ENCODE peak calls at places on chromosomes 12 and 14, in five cellular contexts. One of them, this sample, is unnamed.

GRCh38 chr12:15590180-15590826 is 198.9 kb downstream of the EPS8 start:
- DNase-seq in GM12878: peak
- DNase-seq in K562: peak
- DNase-seq in SK-N-SH: peak
- DNase-seq in GM12891: peak
- DNase-seq in this sample: peak

GRCh38 chr12:94941440-94941862 is 62.0 kb downstream of the NDUFA12 start:
- DNase-seq in K562: peak
- DNase-seq in SK-N-SH: peak
- DNase-seq in GM12891: no peak
- DNase-seq in GM12878: no peak
- DNase-seq in this sample: no peak

GRCh38 chr14:68544150-68544892 is 248.5 kb downstream of the ZFP36L1 start:
- DNase-seq in SK-N-SH: no peak
- DNase-seq in GM12878: no peak
- DNase-seq in K562: no peak
- DNase-seq in GM12891: no peak
- DNase-seq in this sample: no peak

GRCh38 chr12:120703311-120703942 is 6.8 kb upstream of the UNC119B start:
- DNase-seq in GM12891: no peak
- DNase-seq in GM12878: no peak
- DNase-seq in SK-N-SH: no peak
- DNase-seq in K562: no peak
- DNase-seq in this sample: no peak

GRCh38 chr12:89789862-89790261 is 81.2 kb upstream of the ATP2B1 start:
- DNase-seq in GM12878: peak
- DNase-seq in SK-N-SH: no peak
- DNase-seq in K562: no peak
- DNase-seq in GM12891: no peak
- DNase-seq in this sample: no peak

GRCh38 chr14:89214221-89214965 is 202.6 kb downstream of the FOXN3 start:
- DNase-seq in GM12891: no peak
- DNase-seq in K562: no peak
- DNase-seq in GM12878: no peak
- DNase-seq in SK-N-SH: peak
- DNase-seq in this sample: no peak

GRCh38 chr14:71555654-71556559 is 376.3 kb upstream of the RGS6 start:
- DNase-seq in GM12878: peak
- DNase-seq in SK-N-SH: no peak
- DNase-seq in GM12891: no peak
- DNase-seq in K562: no peak
- DNase-seq in this sample: peak

GRCh38 chr14:56422703-56423213 is 156.8 kb upstream of the TMEM260 start:
- DNase-seq in SK-N-SH: peak
- DNase-seq in GM12891: no peak
- DNase-seq in GM12878: no peak
- DNase-seq in K562: no peak
- DNase-seq in this sample: no peak

GRCh38 chr12:6950401-6950801 is 755 bp upstream of the PTPN6 start:
- DNase-seq in SK-N-SH: peak
- DNase-seq in GM12891: no peak
- DNase-seq in GM12878: no peak
- DNase-seq in K562: no peak
- DNase-seq in this sample: no peak

GRCh38 chr12:51521554-51522276 is 69.3 kb upstream of the SCN8A start:
- DNase-seq in GM12891: no peak
- DNase-seq in GM12878: no peak
- DNase-seq in K562: no peak
- DNase-seq in SK-N-SH: no peak
- DNase-seq in this sample: no peak

GRCh38 chr12:25705256-25705655 is 152.2 kb upstream of the LMNTD1 start:
- DNase-seq in K562: no peak
- DNase-seq in SK-N-SH: no peak
- DNase-seq in GM12878: no peak
- DNase-seq in GM12891: no peak
- DNase-seq in this sample: no peak

GRCh38 chr12:8088574-8088973 is 6.5 kb downstream of the NECAP1 start:
- DNase-seq in SK-N-SH: no peak
- DNase-seq in GM12878: no peak
- DNase-seq in GM12891: peak
- DNase-seq in K562: no peak
- DNase-seq in this sample: peak

GRCh38 chr14:35117112-35117511 is 4.7 kb downstream of the PPP2R3C start:
- DNase-seq in GM12891: no peak
- DNase-seq in K562: no peak
- DNase-seq in SK-N-SH: no peak
- DNase-seq in GM12878: no peak
- DNase-seq in this sample: no peak

GRCh38 chr12:57517187-57517586 is 3.1 kb downstream of the DDIT3 start:
- DNase-seq in GM12878: no peak
- DNase-seq in SK-N-SH: no peak
- DNase-seq in GM12891: no peak
- DNase-seq in K562: no peak
- DNase-seq in this sample: no peak

GRCh38 chr12:94570161-94570560 is 80.2 kb downstream of the TMCC3 start:
- DNase-seq in K562: no peak
- DNase-seq in SK-N-SH: no peak
- DNase-seq in GM12891: no peak
- DNase-seq in GM12878: no peak
- DNase-seq in this sample: no peak

GRCh38 chr14:104393898-104394605 is 185.5 kb upstream of the C14orf180 start:
- DNase-seq in SK-N-SH: peak
- DNase-seq in GM12878: no peak
- DNase-seq in GM12891: no peak
- DNase-seq in K562: no peak
- DNase-seq in this sample: no peak

GRCh38 chr14:90632868-90633267 is 183.4 kb downstream of the TTC7B start:
- DNase-seq in GM12878: no peak
- DNase-seq in K562: no peak
- DNase-seq in SK-N-SH: no peak
- DNase-seq in GM12891: no peak
- DNase-seq in this sample: no peak

GRCh38 chr12:8993827-8994226 is 4.5 kb downstream of the KLRG1 start:
- DNase-seq in GM12891: no peak
- DNase-seq in SK-N-SH: no peak
- DNase-seq in GM12878: no peak
- DNase-seq in K562: no peak
- DNase-seq in this sample: no peak

GRCh38 chr14:59969319-59969718 is 49.4 kb downstream of the LRRC9 start:
- DNase-seq in GM12891: no peak
- DNase-seq in K562: no peak
- DNase-seq in GM12878: no peak
- DNase-seq in SK-N-SH: no peak
- DNase-seq in this sample: no peak

GRCh38 chr12:124543591-124544310 is 23.7 kb downstream of the NCOR2 start:
- DNase-seq in GM12878: no peak
- DNase-seq in K562: no peak
- DNase-seq in SK-N-SH: peak
- DNase-seq in GM12891: no peak
- DNase-seq in this sample: no peak

GRCh38 chr12:99706736-99707473 is 59.4 kb downstream of the GARIN6 start:
- DNase-seq in SK-N-SH: no peak
- DNase-seq in GM12878: no peak
- DNase-seq in GM12891: no peak
- DNase-seq in K562: no peak
- DNase-seq in this sample: no peak
- TF ChIP-seq TAF1 in SK-N-SH: no peak
- TF ChIP-seq TAF1 in GM12878: no peak
- TF ChIP-seq TAF1 in GM12891: no peak
- TF ChIP-seq TAF1 in K562: no peak
- TF ChIP-seq TAF1 in this sample: no peak

GRCh38 chr12:42235426-42235825 is 2.6 kb downstream of the YAF2 start:
- DNase-seq in GM12891: no peak
- DNase-seq in K562: no peak
- DNase-seq in SK-N-SH: no peak
- DNase-seq in GM12878: no peak
- DNase-seq in this sample: no peak

GRCh38 chr12:42237853-42238239 is 202 bp downstream of the YAF2 start:
- DNase-seq in GM12891: no peak
- DNase-seq in SK-N-SH: no peak
- DNase-seq in GM12878: no peak
- DNase-seq in K562: no peak
- DNase-seq in this sample: peak

GRCh38 chr12:42236017-42236416 is 2.0 kb downstream of the YAF2 start:
- DNase-seq in GM12891: no peak
- DNase-seq in K562: no peak
- DNase-seq in SK-N-SH: no peak
- DNase-seq in GM12878: no peak
- DNase-seq in this sample: no peak

GRCh38 chr12:42238240-42239140 is at the start of gene YAF2:
- DNase-seq in GM12891: peak
- DNase-seq in K562: peak
- DNase-seq in SK-N-SH: peak
- DNase-seq in GM12878: peak
- DNase-seq in this sample: peak

DNA sequence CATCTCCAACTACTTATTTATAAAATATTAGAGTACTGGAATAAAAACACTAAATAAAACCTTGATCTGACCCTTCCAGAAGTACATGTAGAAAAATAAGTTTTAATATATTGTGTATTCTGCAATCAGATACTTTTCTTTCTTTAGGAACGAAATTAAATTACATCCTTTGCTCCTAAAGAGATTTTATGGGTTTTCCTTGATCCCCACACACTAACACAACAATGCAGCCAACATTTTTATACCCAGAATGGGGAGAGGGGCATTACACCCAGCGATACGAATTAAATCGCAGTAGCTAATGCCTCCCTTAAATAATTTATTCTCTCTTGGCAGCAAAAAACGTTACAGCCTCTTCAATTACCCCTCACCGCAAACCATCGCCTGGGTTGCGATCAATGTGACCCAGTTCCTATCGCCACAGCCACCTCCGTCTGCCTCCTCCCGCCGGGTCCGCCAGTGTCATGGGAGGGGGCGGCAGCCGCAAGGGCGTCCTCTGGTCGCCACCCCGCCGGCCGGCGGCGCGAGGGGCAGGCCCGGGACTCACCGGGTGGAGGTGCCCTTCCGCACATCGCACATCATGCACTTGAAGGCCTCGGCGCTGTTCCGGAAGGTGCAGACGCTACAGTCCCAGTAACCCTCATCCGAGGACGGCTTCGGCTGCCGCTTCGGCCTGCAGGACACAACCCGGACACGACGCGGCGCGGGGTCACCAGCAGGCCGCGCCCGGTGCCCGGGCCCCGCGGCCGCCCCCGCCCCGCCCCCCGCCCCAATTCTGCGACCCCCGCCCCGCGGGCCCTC is 796 bp downstream of the YAF2 start:
- DNase-seq in K562: peak
- DNase-seq in SK-N-SH: peak
- DNase-seq in GM12891: peak
- DNase-seq in GM12878: peak
- DNase-seq in this sample: peak
- TF ChIP-seq POLR2AphosphoS5 in K562: peak
- TF ChIP-seq POLR2AphosphoS5 in SK-N-SH: no peak
- TF ChIP-seq POLR2AphosphoS5 in GM12891: peak
- TF ChIP-seq POLR2AphosphoS5 in GM12878: peak
- TF ChIP-seq POLR2AphosphoS5 in this sample: peak

GRCh38 chr12:49109631-49110172 is 945 bp downstream of the LMBR1L start:
- DNase-seq in K562: no peak
- DNase-seq in GM12891: no peak
- DNase-seq in SK-N-SH: peak
- DNase-seq in GM12878: no peak
- DNase-seq in this sample: no peak
- TF ChIP-seq TAF1 in K562: no peak
- TF ChIP-seq TAF1 in GM12891: no peak
- TF ChIP-seq TAF1 in SK-N-SH: no peak
- TF ChIP-seq TAF1 in GM12878: no peak
- TF ChIP-seq TAF1 in this sample: no peak

GRCh38 chr14:75439989-75440388 is 12.2 kb downstream of the JDP2 start:
- DNase-seq in K562: no peak
- DNase-seq in SK-N-SH: no peak
- DNase-seq in GM12891: no peak
- DNase-seq in GM12878: no peak
- DNase-seq in this sample: no peak

GRCh38 chr14:75441731-75442130 is 13.9 kb downstream of the JDP2 start:
- DNase-seq in GM12891: no peak
- DNase-seq in GM12878: no peak
- DNase-seq in SK-N-SH: no peak
- DNase-seq in K562: peak
- DNase-seq in this sample: no peak

GRCh38 chr14:75442166-75442565 is 14.3 kb downstream of the JDP2 start:
- DNase-seq in GM12878: no peak
- DNase-seq in SK-N-SH: no peak
- DNase-seq in GM12891: no peak
- DNase-seq in K562: no peak
- DNase-seq in this sample: no peak

GRCh38 chr14:75442642-75443041 is 14.8 kb downstream of the JDP2 start:
- DNase-seq in GM12891: no peak
- DNase-seq in K562: peak
- DNase-seq in SK-N-SH: no peak
- DNase-seq in GM12878: no peak
- DNase-seq in this sample: no peak

DNA sequence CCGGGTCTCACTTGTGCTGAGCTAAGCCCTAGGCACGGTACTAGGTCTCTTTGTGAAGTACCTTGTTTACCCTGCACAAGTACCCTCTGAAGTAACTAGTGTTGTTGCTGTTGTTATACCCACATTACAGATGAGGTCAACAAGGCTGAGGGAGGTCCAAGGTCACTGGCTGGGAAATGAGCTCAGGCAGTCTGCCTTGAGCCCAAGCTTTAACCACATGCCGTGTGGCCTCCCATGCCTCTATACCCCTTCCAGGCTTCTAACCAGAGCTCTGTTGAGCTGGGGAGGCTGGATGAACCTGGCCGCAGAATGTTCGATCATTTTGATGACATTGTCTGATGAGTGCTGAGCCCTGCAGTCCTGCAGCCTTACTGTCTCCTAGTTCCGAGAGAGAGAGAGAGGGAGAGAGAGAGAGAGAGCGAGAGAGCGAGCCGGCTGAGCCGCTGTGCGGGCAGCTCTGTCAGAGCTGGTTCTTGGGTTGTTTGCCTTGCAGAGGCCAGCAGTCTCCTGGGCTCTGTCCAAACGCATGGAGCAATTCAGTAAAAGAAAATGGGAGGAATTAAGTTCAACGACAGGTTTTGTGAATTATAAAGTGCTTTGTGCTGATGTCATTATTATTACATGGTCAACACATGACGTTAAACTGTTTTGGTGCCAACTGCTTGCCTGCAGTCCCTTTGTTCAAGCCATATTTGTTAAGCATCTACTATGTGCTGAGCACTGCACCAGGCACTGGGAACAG is 13.1 kb downstream of the JDP2 start:
- DNase-seq in GM12878: no peak
- DNase-seq in GM12891: no peak
- DNase-seq in K562: no peak
- DNase-seq in SK-N-SH: no peak
- DNase-seq in this sample: no peak
- TF ChIP-seq POLR2AphosphoS5 in GM12878: no peak
- TF ChIP-seq POLR2AphosphoS5 in GM12891: no peak
- TF ChIP-seq POLR2AphosphoS5 in K562: no peak
- TF ChIP-seq POLR2AphosphoS5 in SK-N-SH: no peak
- TF ChIP-seq POLR2AphosphoS5 in this sample: no peak